ENCODE peak calls at places on chromosomes 5 and 9, in six cellular contexts. Q is lung; Z is AG09309; I is anterior cingulate cortex; V is activated CD4-positive, alpha-beta T cell treated with anti-CD3 and anti-CD28 coated beads, Interleukin-2, amount 50 U/mL, for 1 hour; H is iris pigment epithelial cell. K is an unnamed sample.
A peak's percentile ranks its signal among the peaks of the same experiment; 100 is the strongest.

GRCh38 chr5:1542755-1543154 is 19.0 kb upstream of the LPCAT1 start:
- DNase-seq in Q (peak; percentile 87), I (no peak), Z (peak; percentile 38), V (no peak), H (no peak), K (no peak)

GRCh38 chr5:94700592-94700991 is 82.1 kb downstream of the SLF1 start:
- DNase-seq in V (no peak), Q (no peak), H (no peak), I (no peak), Z (no peak), K (no peak)

GRCh38 chr5:56233230-56233629 is at the start of gene ANKRD55:
- DNase-seq in Q (no peak), I (peak; percentile 47), H (no peak), V (no peak), Z (no peak), K (no peak)

GRCh38 chr5:17149786-17150185 is 67.6 kb upstream of the BASP1 start:
- DNase-seq in Q (no peak), Z (no peak), V (no peak), I (no peak), H (no peak), K (no peak)

GRCh38 chr9:34190996-34191892 is 12.4 kb downstream of the UBAP1 start:
- DNase-seq in H (no peak), Q (no peak), Z (no peak), V (no peak), I (no peak), K (no peak)

GRCh38 chr5:128825826-128826225 is 139.5 kb upstream of the SLC27A6 start:
- DNase-seq in Q (no peak), Z (no peak), I (no peak), H (peak; percentile 51), V (no peak), K (no peak)

GRCh38 chr5:143002459-143003327 is 232.5 kb downstream of the ARHGAP26 start:
- DNase-seq in H (peak; percentile 90), Q (no peak), Z (peak; percentile 84), I (no peak), V (peak; percentile 26), K (no peak)

GRCh38 chr5:4942831-4943178 is 197.3 kb upstream of the ADAMTS16 start:
- DNase-seq in I (no peak), H (no peak), Q (no peak), Z (no peak), V (no peak), K (no peak)

GRCh38 chr5:163867324-163867723 is 361.9 kb downstream of the MAT2B start:
- DNase-seq in I (no peak), Z (no peak), Q (no peak), H (peak; percentile 87), V (no peak), K (no peak)

GRCh38 chr9:128891354-128892222 is 9.7 kb downstream of the LRRC8A start:
- DNase-seq in Q (no peak), V (no peak), H (no peak), Z (no peak), I (no peak), K (no peak)

GRCh38 chr9:114721491-114722362 is 39.7 kb upstream of the TEX48 start:
- DNase-seq in H (no peak), V (no peak), Q (no peak), Z (peak; percentile 66), I (no peak), K (no peak)

GRCh38 chr9:4936823-4937222 is 48.2 kb upstream of the JAK2 start:
- DNase-seq in I (no peak), Q (no peak), V (no peak), H (no peak), Z (no peak), K (no peak)

GRCh38 chr5:151451626-151452520 is 4.5 kb downstream of the SLC36A1 start:
- DNase-seq in Z (no peak), Q (no peak), V (no peak), I (no peak), H (peak; percentile 57), K (no peak)

GRCh38 chr9:36632892-36633291 is 60.2 kb downstream of the MELK start:
- DNase-seq in I (no peak), H (peak; percentile 45), Q (no peak), Z (peak; percentile 11), V (no peak), K (no peak)

GRCh38 chr5:95959051-95959963 is 2.3 kb downstream of the ELL2 start:
- DNase-seq in Q (no peak), Z (no peak), I (no peak), V (no peak), H (peak; percentile 38), K (no peak)

GRCh38 chr9:105681313-105681712 is 13.0 kb upstream of the TMEM38B start:
- DNase-seq in V (no peak), Q (no peak), Z (no peak), I (no peak), H (no peak), K (no peak)